ENCODE peak calls at places on chromosomes 4 and X, in seven cellular contexts. One of them, this sample, is unnamed.
A peak's percentile ranks its signal among the peaks of the same experiment; 100 is the strongest.

GRCh38 chrX:9911479-9911878 is 55.7 kb upstream of the CLDN34 start:
- DNase-seq in AG10803: peak; percentile 40
- DNase-seq in ELF-1: peak; percentile 27
- DNase-seq in stimulated activated CD4-positive, alpha-beta T cell treated with anti-CD3 and anti-CD28 coated beads, Interleukin-4, amount 100 ng/mL, for 48 hours: no peak
- DNase-seq in NCI-H2081: no peak
- DNase-seq in activated CD4-positive, alpha-beta T cell treated with anti-CD3 and anti-CD28 coated beads, Interleukin-2, amount 50 U/mL, for 48 hours: no peak
- DNase-seq in IMR-90: peak; percentile 80
- DNase-seq in this sample: no peak

GRCh38 chr4:3670521-3671519 is 95.4 kb upstream of the ADRA2C start:
- DNase-seq in AG10803: no peak
- DNase-seq in ELF-1: no peak
- DNase-seq in activated CD4-positive, alpha-beta T cell treated with anti-CD3 and anti-CD28 coated beads, Interleukin-2, amount 50 U/mL, for 48 hours: no peak
- DNase-seq in stimulated activated CD4-positive, alpha-beta T cell treated with anti-CD3 and anti-CD28 coated beads, Interleukin-4, amount 100 ng/mL, for 48 hours: no peak
- DNase-seq in IMR-90: no peak
- DNase-seq in NCI-H2081: no peak
- DNase-seq in this sample: no peak

GRCh38 chr4:174136013-174136412 is 147.5 kb downstream of the FBXO8 start:
- DNase-seq in stimulated activated CD4-positive, alpha-beta T cell treated with anti-CD3 and anti-CD28 coated beads, Interleukin-4, amount 100 ng/mL, for 48 hours: no peak
- DNase-seq in activated CD4-positive, alpha-beta T cell treated with anti-CD3 and anti-CD28 coated beads, Interleukin-2, amount 50 U/mL, for 48 hours: no peak
- DNase-seq in AG10803: peak; percentile 4
- DNase-seq in IMR-90: no peak
- DNase-seq in ELF-1: peak; percentile 37
- DNase-seq in NCI-H2081: peak; percentile 31
- DNase-seq in this sample: no peak

GRCh38 chr4:88759039-88759631 is 61.5 kb upstream of the NAP1L5 start:
- DNase-seq in ELF-1: peak; percentile 38
- DNase-seq in activated CD4-positive, alpha-beta T cell treated with anti-CD3 and anti-CD28 coated beads, Interleukin-2, amount 50 U/mL, for 48 hours: no peak
- DNase-seq in stimulated activated CD4-positive, alpha-beta T cell treated with anti-CD3 and anti-CD28 coated beads, Interleukin-4, amount 100 ng/mL, for 48 hours: no peak
- DNase-seq in NCI-H2081: peak; percentile 55
- DNase-seq in IMR-90: peak; percentile 64
- DNase-seq in AG10803: peak; percentile 66
- DNase-seq in this sample: no peak

GRCh38 chrX:152896450-152896849 is 1.4 kb upstream of the ZNF185 start:
- DNase-seq in stimulated activated CD4-positive, alpha-beta T cell treated with anti-CD3 and anti-CD28 coated beads, Interleukin-4, amount 100 ng/mL, for 48 hours: no peak
- DNase-seq in AG10803: no peak
- DNase-seq in activated CD4-positive, alpha-beta T cell treated with anti-CD3 and anti-CD28 coated beads, Interleukin-2, amount 50 U/mL, for 48 hours: no peak
- DNase-seq in NCI-H2081: no peak
- DNase-seq in ELF-1: no peak
- DNase-seq in IMR-90: no peak
- DNase-seq in this sample: no peak

GRCh38 chr4:7366180-7366957 is 68.4 kb downstream of the PSAPL1 start:
- DNase-seq in stimulated activated CD4-positive, alpha-beta T cell treated with anti-CD3 and anti-CD28 coated beads, Interleukin-4, amount 100 ng/mL, for 48 hours: no peak
- DNase-seq in activated CD4-positive, alpha-beta T cell treated with anti-CD3 and anti-CD28 coated beads, Interleukin-2, amount 50 U/mL, for 48 hours: no peak
- DNase-seq in IMR-90: no peak
- DNase-seq in AG10803: no peak
- DNase-seq in NCI-H2081: no peak
- DNase-seq in ELF-1: no peak
- DNase-seq in this sample: no peak

GRCh38 chr4:98474408-98474844 is 184.0 kb downstream of the TSPAN5 start:
- DNase-seq in activated CD4-positive, alpha-beta T cell treated with anti-CD3 and anti-CD28 coated beads, Interleukin-2, amount 50 U/mL, for 48 hours: no peak
- DNase-seq in ELF-1: no peak
- DNase-seq in NCI-H2081: no peak
- DNase-seq in AG10803: peak; percentile 92
- DNase-seq in stimulated activated CD4-positive, alpha-beta T cell treated with anti-CD3 and anti-CD28 coated beads, Interleukin-4, amount 100 ng/mL, for 48 hours: peak; percentile 22
- DNase-seq in IMR-90: peak; percentile 85
- DNase-seq in this sample: no peak

GRCh38 chr4:141614878-141615586 is 21.4 kb upstream of the IL15 start:
- DNase-seq in NCI-H2081: no peak
- DNase-seq in ELF-1: no peak
- DNase-seq in AG10803: no peak
- DNase-seq in IMR-90: no peak
- DNase-seq in stimulated activated CD4-positive, alpha-beta T cell treated with anti-CD3 and anti-CD28 coated beads, Interleukin-4, amount 100 ng/mL, for 48 hours: no peak
- DNase-seq in activated CD4-positive, alpha-beta T cell treated with anti-CD3 and anti-CD28 coated beads, Interleukin-2, amount 50 U/mL, for 48 hours: no peak
- DNase-seq in this sample: no peak

GRCh38 chr4:152678841-152679240 is 956 bp downstream of the TMEM154 start:
- DNase-seq in activated CD4-positive, alpha-beta T cell treated with anti-CD3 and anti-CD28 coated beads, Interleukin-2, amount 50 U/mL, for 48 hours: no peak
- DNase-seq in IMR-90: no peak
- DNase-seq in NCI-H2081: peak; percentile 68
- DNase-seq in stimulated activated CD4-positive, alpha-beta T cell treated with anti-CD3 and anti-CD28 coated beads, Interleukin-4, amount 100 ng/mL, for 48 hours: no peak
- DNase-seq in ELF-1: peak; percentile 74
- DNase-seq in AG10803: no peak
- DNase-seq in this sample: peak; percentile 8

GRCh38 chrX:572490-573124 is 58.0 kb upstream of the SHOX start:
- DNase-seq in IMR-90: no peak
- DNase-seq in AG10803: no peak
- DNase-seq in activated CD4-positive, alpha-beta T cell treated with anti-CD3 and anti-CD28 coated beads, Interleukin-2, amount 50 U/mL, for 48 hours: no peak
- DNase-seq in NCI-H2081: no peak
- DNase-seq in stimulated activated CD4-positive, alpha-beta T cell treated with anti-CD3 and anti-CD28 coated beads, Interleukin-4, amount 100 ng/mL, for 48 hours: no peak
- DNase-seq in ELF-1: no peak
- DNase-seq in this sample: no peak

GRCh38 chr4:25861422-25861926 is 1.3 kb downstream of the SEL1L3 start:
- DNase-seq in activated CD4-positive, alpha-beta T cell treated with anti-CD3 and anti-CD28 coated beads, Interleukin-2, amount 50 U/mL, for 48 hours: no peak
- DNase-seq in stimulated activated CD4-positive, alpha-beta T cell treated with anti-CD3 and anti-CD28 coated beads, Interleukin-4, amount 100 ng/mL, for 48 hours: no peak
- DNase-seq in ELF-1: no peak
- DNase-seq in IMR-90: peak; percentile 47
- DNase-seq in AG10803: no peak
- DNase-seq in NCI-H2081: no peak
- DNase-seq in this sample: no peak

GRCh38 chr4:83757121-83757621 is 221.3 kb downstream of the GPAT3 start:
- DNase-seq in IMR-90: no peak
- DNase-seq in stimulated activated CD4-positive, alpha-beta T cell treated with anti-CD3 and anti-CD28 coated beads, Interleukin-4, amount 100 ng/mL, for 48 hours: no peak
- DNase-seq in ELF-1: no peak
- DNase-seq in activated CD4-positive, alpha-beta T cell treated with anti-CD3 and anti-CD28 coated beads, Interleukin-2, amount 50 U/mL, for 48 hours: no peak
- DNase-seq in AG10803: peak; percentile 8
- DNase-seq in NCI-H2081: no peak
- DNase-seq in this sample: no peak

GRCh38 chr4:124028172-124028571 is 631.6 kb downstream of the SPRY1 start:
- DNase-seq in IMR-90: peak; percentile 7
- DNase-seq in NCI-H2081: no peak
- DNase-seq in ELF-1: peak; percentile 2
- DNase-seq in AG10803: no peak
- DNase-seq in stimulated activated CD4-positive, alpha-beta T cell treated with anti-CD3 and anti-CD28 coated beads, Interleukin-4, amount 100 ng/mL, for 48 hours: no peak
- DNase-seq in activated CD4-positive, alpha-beta T cell treated with anti-CD3 and anti-CD28 coated beads, Interleukin-2, amount 50 U/mL, for 48 hours: no peak
- DNase-seq in this sample: no peak

GRCh38 chrX:129813662-129814061 is 30.0 kb downstream of the ZDHHC9 start:
- DNase-seq in IMR-90: no peak
- DNase-seq in AG10803: no peak
- DNase-seq in ELF-1: no peak
- DNase-seq in NCI-H2081: no peak
- DNase-seq in activated CD4-positive, alpha-beta T cell treated with anti-CD3 and anti-CD28 coated beads, Interleukin-2, amount 50 U/mL, for 48 hours: no peak
- DNase-seq in stimulated activated CD4-positive, alpha-beta T cell treated with anti-CD3 and anti-CD28 coated beads, Interleukin-4, amount 100 ng/mL, for 48 hours: no peak
- DNase-seq in this sample: no peak

GRCh38 chr4:41256131-41256739 is 493 bp upstream of the UCHL1 start:
- DNase-seq in IMR-90: peak; percentile 74
- DNase-seq in NCI-H2081: peak; percentile 63
- DNase-seq in stimulated activated CD4-positive, alpha-beta T cell treated with anti-CD3 and anti-CD28 coated beads, Interleukin-4, amount 100 ng/mL, for 48 hours: no peak
- DNase-seq in activated CD4-positive, alpha-beta T cell treated with anti-CD3 and anti-CD28 coated beads, Interleukin-2, amount 50 U/mL, for 48 hours: no peak
- DNase-seq in ELF-1: peak; percentile 29
- DNase-seq in AG10803: peak; percentile 50
- DNase-seq in this sample: peak; percentile 56

GRCh38 chrX:65587616-65588526 is 53.3 kb upstream of the LAS1L start:
- DNase-seq in IMR-90: peak; percentile 49
- DNase-seq in stimulated activated CD4-positive, alpha-beta T cell treated with anti-CD3 and anti-CD28 coated beads, Interleukin-4, amount 100 ng/mL, for 48 hours: no peak
- DNase-seq in NCI-H2081: no peak
- DNase-seq in ELF-1: no peak
- DNase-seq in AG10803: peak; percentile 66
- DNase-seq in activated CD4-positive, alpha-beta T cell treated with anti-CD3 and anti-CD28 coated beads, Interleukin-2, amount 50 U/mL, for 48 hours: no peak
- DNase-seq in this sample: no peak

GRCh38 chr4:77006753-77007355 is 57.3 kb downstream of the SEPTIN11 start:
- DNase-seq in NCI-H2081: no peak
- DNase-seq in activated CD4-positive, alpha-beta T cell treated with anti-CD3 and anti-CD28 coated beads, Interleukin-2, amount 50 U/mL, for 48 hours: no peak
- DNase-seq in ELF-1: peak; percentile 28
- DNase-seq in AG10803: no peak
- DNase-seq in stimulated activated CD4-positive, alpha-beta T cell treated with anti-CD3 and anti-CD28 coated beads, Interleukin-4, amount 100 ng/mL, for 48 hours: no peak
- DNase-seq in IMR-90: no peak
- DNase-seq in this sample: no peak

GRCh38 chrX:75086731-75087195 is 69.3 kb downstream of the ABCB7 start:
- DNase-seq in AG10803: peak; percentile 2
- DNase-seq in activated CD4-positive, alpha-beta T cell treated with anti-CD3 and anti-CD28 coated beads, Interleukin-2, amount 50 U/mL, for 48 hours: no peak
- DNase-seq in IMR-90: no peak
- DNase-seq in stimulated activated CD4-positive, alpha-beta T cell treated with anti-CD3 and anti-CD28 coated beads, Interleukin-4, amount 100 ng/mL, for 48 hours: no peak
- DNase-seq in NCI-H2081: no peak
- DNase-seq in ELF-1: no peak
- DNase-seq in this sample: no peak

GRCh38 chr4:148061139-148061476 is 329.2 kb downstream of the ARHGAP10 start:
- DNase-seq in ELF-1: peak; percentile 23
- DNase-seq in NCI-H2081: no peak
- DNase-seq in IMR-90: no peak
- DNase-seq in AG10803: no peak
- DNase-seq in activated CD4-positive, alpha-beta T cell treated with anti-CD3 and anti-CD28 coated beads, Interleukin-2, amount 50 U/mL, for 48 hours: no peak
- DNase-seq in stimulated activated CD4-positive, alpha-beta T cell treated with anti-CD3 and anti-CD28 coated beads, Interleukin-4, amount 100 ng/mL, for 48 hours: no peak
- DNase-seq in this sample: no peak

GRCh38 chr4:152919826-152920225 is 16.3 kb upstream of the FHDC1 start:
- DNase-seq in AG10803: no peak
- DNase-seq in IMR-90: no peak
- DNase-seq in stimulated activated CD4-positive, alpha-beta T cell treated with anti-CD3 and anti-CD28 coated beads, Interleukin-4, amount 100 ng/mL, for 48 hours: no peak
- DNase-seq in ELF-1: no peak
- DNase-seq in activated CD4-positive, alpha-beta T cell treated with anti-CD3 and anti-CD28 coated beads, Interleukin-2, amount 50 U/mL, for 48 hours: no peak
- DNase-seq in NCI-H2081: no peak
- DNase-seq in this sample: no peak

GRCh38 chr4:15754323-15754722 is 23.8 kb upstream of the CD38 start:
- DNase-seq in AG10803: no peak
- DNase-seq in IMR-90: peak; percentile 77
- DNase-seq in ELF-1: no peak
- DNase-seq in activated CD4-positive, alpha-beta T cell treated with anti-CD3 and anti-CD28 coated beads, Interleukin-2, amount 50 U/mL, for 48 hours: peak; percentile 37
- DNase-seq in stimulated activated CD4-positive, alpha-beta T cell treated with anti-CD3 and anti-CD28 coated beads, Interleukin-4, amount 100 ng/mL, for 48 hours: no peak
- DNase-seq in NCI-H2081: no peak
- DNase-seq in this sample: no peak

GRCh38 chr4:147725673-147726072 is 6.2 kb upstream of the ARHGAP10 start:
- DNase-seq in ELF-1: no peak
- DNase-seq in IMR-90: peak; percentile 75
- DNase-seq in activated CD4-positive, alpha-beta T cell treated with anti-CD3 and anti-CD28 coated beads, Interleukin-2, amount 50 U/mL, for 48 hours: no peak
- DNase-seq in NCI-H2081: no peak
- DNase-seq in stimulated activated CD4-positive, alpha-beta T cell treated with anti-CD3 and anti-CD28 coated beads, Interleukin-4, amount 100 ng/mL, for 48 hours: no peak
- DNase-seq in AG10803: no peak
- DNase-seq in this sample: no peak

GRCh38 chr4:1502501-1502886 is 96.3 kb upstream of the NKX1-1 start:
- DNase-seq in AG10803: no peak
- DNase-seq in ELF-1: no peak
- DNase-seq in stimulated activated CD4-positive, alpha-beta T cell treated with anti-CD3 and anti-CD28 coated beads, Interleukin-4, amount 100 ng/mL, for 48 hours: no peak
- DNase-seq in activated CD4-positive, alpha-beta T cell treated with anti-CD3 and anti-CD28 coated beads, Interleukin-2, amount 50 U/mL, for 48 hours: no peak
- DNase-seq in IMR-90: no peak
- DNase-seq in NCI-H2081: no peak
- DNase-seq in this sample: no peak

GRCh38 chrX:9988762-9989161 is 21.6 kb downstream of the CLDN34 start:
- DNase-seq in stimulated activated CD4-positive, alpha-beta T cell treated with anti-CD3 and anti-CD28 coated beads, Interleukin-4, amount 100 ng/mL, for 48 hours: no peak
- DNase-seq in AG10803: no peak
- DNase-seq in NCI-H2081: no peak
- DNase-seq in IMR-90: no peak
- DNase-seq in ELF-1: no peak
- DNase-seq in activated CD4-positive, alpha-beta T cell treated with anti-CD3 and anti-CD28 coated beads, Interleukin-2, amount 50 U/mL, for 48 hours: no peak
- DNase-seq in this sample: no peak

GRCh38 chr4:133084421-133084820 is 64.7 kb upstream of the PCDH10 start:
- DNase-seq in activated CD4-positive, alpha-beta T cell treated with anti-CD3 and anti-CD28 coated beads, Interleukin-2, amount 50 U/mL, for 48 hours: no peak
- DNase-seq in IMR-90: no peak
- DNase-seq in stimulated activated CD4-positive, alpha-beta T cell treated with anti-CD3 and anti-CD28 coated beads, Interleukin-4, amount 100 ng/mL, for 48 hours: no peak
- DNase-seq in AG10803: no peak
- DNase-seq in NCI-H2081: no peak
- DNase-seq in ELF-1: no peak
- DNase-seq in this sample: no peak

GRCh38 chr4:103994059-103994458 is 274.3 kb upstream of the TACR3 start:
- DNase-seq in activated CD4-positive, alpha-beta T cell treated with anti-CD3 and anti-CD28 coated beads, Interleukin-2, amount 50 U/mL, for 48 hours: no peak
- DNase-seq in stimulated activated CD4-positive, alpha-beta T cell treated with anti-CD3 and anti-CD28 coated beads, Interleukin-4, amount 100 ng/mL, for 48 hours: no peak
- DNase-seq in IMR-90: no peak
- DNase-seq in ELF-1: no peak
- DNase-seq in NCI-H2081: peak; percentile 32
- DNase-seq in AG10803: no peak
- DNase-seq in this sample: no peak

GRCh38 chrX:12007881-12008280 is 130.4 kb upstream of the FRMPD4 start:
- DNase-seq in IMR-90: peak; percentile 84
- DNase-seq in ELF-1: no peak
- DNase-seq in activated CD4-positive, alpha-beta T cell treated with anti-CD3 and anti-CD28 coated beads, Interleukin-2, amount 50 U/mL, for 48 hours: no peak
- DNase-seq in stimulated activated CD4-positive, alpha-beta T cell treated with anti-CD3 and anti-CD28 coated beads, Interleukin-4, amount 100 ng/mL, for 48 hours: no peak
- DNase-seq in NCI-H2081: peak; percentile 12
- DNase-seq in AG10803: peak; percentile 78
- DNase-seq in this sample: no peak

GRCh38 chr4:85474356-85474755 is 594 bp upstream of the ARHGAP24 start:
- DNase-seq in NCI-H2081: no peak
- DNase-seq in ELF-1: no peak
- DNase-seq in stimulated activated CD4-positive, alpha-beta T cell treated with anti-CD3 and anti-CD28 coated beads, Interleukin-4, amount 100 ng/mL, for 48 hours: no peak
- DNase-seq in activated CD4-positive, alpha-beta T cell treated with anti-CD3 and anti-CD28 coated beads, Interleukin-2, amount 50 U/mL, for 48 hours: no peak
- DNase-seq in IMR-90: no peak
- DNase-seq in AG10803: peak; percentile 63
- DNase-seq in this sample: no peak

GRCh38 chrX:152926279-152926678 is 28.4 kb downstream of the ZNF185 start:
- DNase-seq in IMR-90: peak; percentile 70
- DNase-seq in stimulated activated CD4-positive, alpha-beta T cell treated with anti-CD3 and anti-CD28 coated beads, Interleukin-4, amount 100 ng/mL, for 48 hours: peak; percentile 44
- DNase-seq in ELF-1: peak; percentile 86
- DNase-seq in activated CD4-positive, alpha-beta T cell treated with anti-CD3 and anti-CD28 coated beads, Interleukin-2, amount 50 U/mL, for 48 hours: peak; percentile 48
- DNase-seq in NCI-H2081: peak; percentile 44
- DNase-seq in AG10803: peak; percentile 66
- DNase-seq in this sample: peak; percentile 35

GRCh38 chr4:186623546-186623945 is 68.2 kb upstream of the MTNR1A start:
- DNase-seq in IMR-90: no peak
- DNase-seq in NCI-H2081: no peak
- DNase-seq in AG10803: no peak
- DNase-seq in activated CD4-positive, alpha-beta T cell treated with anti-CD3 and anti-CD28 coated beads, Interleukin-2, amount 50 U/mL, for 48 hours: no peak
- DNase-seq in ELF-1: no peak
- DNase-seq in stimulated activated CD4-positive, alpha-beta T cell treated with anti-CD3 and anti-CD28 coated beads, Interleukin-4, amount 100 ng/mL, for 48 hours: no peak
- DNase-seq in this sample: no peak

GRCh38 chrX:109374276-109374960 is 107.5 kb downstream of the GUCY2F start:
- DNase-seq in activated CD4-positive, alpha-beta T cell treated with anti-CD3 and anti-CD28 coated beads, Interleukin-2, amount 50 U/mL, for 48 hours: no peak
- DNase-seq in ELF-1: peak; percentile 76
- DNase-seq in IMR-90: no peak
- DNase-seq in stimulated activated CD4-positive, alpha-beta T cell treated with anti-CD3 and anti-CD28 coated beads, Interleukin-4, amount 100 ng/mL, for 48 hours: no peak
- DNase-seq in AG10803: no peak
- DNase-seq in NCI-H2081: no peak
- DNase-seq in this sample: no peak

GRCh38 chr4:2186133-2186864 is 55.6 kb downstream of the HAUS3 start:
- DNase-seq in NCI-H2081: peak; percentile 62
- DNase-seq in AG10803: no peak
- DNase-seq in activated CD4-positive, alpha-beta T cell treated with anti-CD3 and anti-CD28 coated beads, Interleukin-2, amount 50 U/mL, for 48 hours: no peak
- DNase-seq in stimulated activated CD4-positive, alpha-beta T cell treated with anti-CD3 and anti-CD28 coated beads, Interleukin-4, amount 100 ng/mL, for 48 hours: no peak
- DNase-seq in IMR-90: peak; percentile 22
- DNase-seq in ELF-1: peak; percentile 62
- DNase-seq in this sample: peak; percentile 38

This sample was measured in NCI-H526 treated with DMSO at 0.1 percent for 48 hours.